ENCODE peak calls at places on chromosomes 11 and 22, in seven cellular contexts. Q is stimulated activated CD4-positive, alpha-beta T cell treated with anti-CD3 and anti-CD28 coated beads, Interleukin-12 subunit alpha, Interleukin-12 subunit beta, amount 100 ng/mL, for 48 hours; F is naive thymus-derived CD4-positive, alpha-beta T cell; W is stimulated activated naive CD4-positive, alpha-beta T cell; C is naive thymus-derived CD8-positive, alpha-beta T cell; B is WTC11; J is pulmonary artery endothelial cell. K is an unnamed sample.

GRCh38 chr11:115676768-115677167 is 172.6 kb upstream of the CADM1 start:
- DNase-seq in Q (no peak), F (no peak), W (no peak), C (no peak), B (no peak), J (no peak), K (no peak)

GRCh38 chr11:65653229-65654225 is 9.2 kb downstream of the RELA start:
- DNase-seq in Q (no peak), F (peak), W (no peak), C (no peak), B (no peak), J (no peak), K (no peak)

GRCh38 chr22:48146426-48146825 is 1384.0 kb downstream of the TBC1D22A start:
- DNase-seq in Q (no peak), F (no peak), W (no peak), C (no peak), B (no peak), J (no peak), K (no peak)

GRCh38 chr11:67354314-67355022 is 1.1 kb upstream of the POLD4 start:
- DNase-seq in Q (no peak), F (no peak), W (no peak), C (no peak), B (no peak), J (peak), K (no peak)

GRCh38 chr11:57491371-57492061 is 24.0 kb downstream of the SLC43A1 start:
- DNase-seq in Q (no peak), F (peak), W (no peak), C (no peak), B (peak), J (no peak), K (peak)

GRCh38 chr11:76620471-76620870 is 50.1 kb downstream of the LRRC32 start:
- DNase-seq in Q (no peak), F (no peak), W (no peak), C (no peak), B (no peak), J (no peak), K (no peak)

GRCh38 chr11:131464024-131464423 is 93.6 kb downstream of the NTM start:
- DNase-seq in Q (no peak), F (no peak), W (no peak), C (no peak), B (no peak), J (no peak), K (no peak)

GRCh38 chr11:118156531-118157185 is 4.0 kb upstream of the SCN4B start:
- DNase-seq in Q (no peak), F (no peak), W (peak), C (no peak), B (no peak), J (no peak), K (no peak)

GRCh38 chr11:60928563-60929001 is 4.3 kb downstream of the TMEM132A start:
- DNase-seq in Q (no peak), F (no peak), W (no peak), C (no peak), B (no peak), J (no peak), K (no peak)

GRCh38 chr11:76067099-76067498 is 139.2 kb downstream of the WNT11 start:
- DNase-seq in Q (no peak), F (no peak), W (no peak), C (no peak), B (no peak), J (no peak), K (no peak)